ENCODE peak calls at places on chromosomes 13 and 19, in seven cellular contexts. D is mesendoderm, Q is cardiac muscle cell, I is frontal cortex, P is fibroblast of the aortic adventitia, W is uterus, C is AG20443. N is an unnamed sample.

GRCh38 chr13:106337096-106337495 is 198.4 kb downstream of the EFNB2 start:
- DNase-seq in Q (no peak), P (no peak), C (no peak), I (no peak), W (no peak), D (no peak), N (no peak)

GRCh38 chr19:33071887-33072286 is 7.2 kb upstream of the RHPN2 start:
- DNase-seq in D (no peak), P (no peak), W (no peak), Q (no peak), C (no peak), I (no peak), N (no peak)

GRCh38 chr13:22506286-22506685 is 674.5 kb upstream of the SGCG start:
- DNase-seq in W (no peak), D (no peak), P (no peak), I (no peak), Q (peak), C (no peak), N (no peak)

GRCh38 chr19:10004617-10005016 is 5.7 kb downstream of the COL5A3 start:
- DNase-seq in I (no peak), C (peak), P (no peak), W (no peak), D (no peak), Q (no peak), N (no peak)

GRCh38 chr13:114107686-114108081 is 24.7 kb downstream of the RASA3 start:
- DNase-seq in Q (no peak), I (no peak), W (peak), P (peak), C (peak), D (no peak), N (peak)

GRCh38 chr13:106534844-106535551 is 464 bp downstream of the EFNB2 start:
- DNase-seq in Q (peak), I (peak), C (peak), W (peak), D (peak), P (peak), N (no peak)

GRCh38 chr13:93480553-93481106 is 254.0 kb downstream of the GPC6 start:
- DNase-seq in W (no peak), P (no peak), Q (no peak), C (no peak), D (no peak), I (no peak), N (no peak)

GRCh38 chr13:100694722-100695644 is 20.4 kb upstream of the TMTC4 start:
- DNase-seq in P (peak), I (peak), C (peak), W (no peak), D (peak), Q (peak), N (peak)

GRCh38 chr13:40506592-40507446 is 159.6 kb downstream of the FOXO1 start:
- DNase-seq in W (no peak), I (no peak), Q (no peak), C (no peak), D (no peak), P (no peak), N (no peak)

GRCh38 chr13:47457631-47458030 is 543.4 kb downstream of the SUCLA2 start:
- DNase-seq in W (no peak), Q (no peak), I (no peak), C (peak), D (no peak), P (peak), N (no peak)

GRCh38 chr19:19627716-19628498 is at the start of gene LPAR2:
- DNase-seq in Q (peak), C (peak), W (no peak), P (no peak), D (peak), I (peak), N (peak)

GRCh38 chr19:3407556-3408516 is 41.5 kb downstream of the NFIC start:
- DNase-seq in P (peak), D (no peak), Q (no peak), C (peak), W (peak), I (no peak), N (no peak)

GRCh38 chr19:51552996-51553725 is 17.9 kb upstream of the ZNF175 start:
- DNase-seq in P (peak), C (peak), D (peak), I (peak), W (peak), Q (peak), N (peak)

GRCh38 chr19:41707871-41708371 is 505 bp upstream of the CEACAM5 start:
- DNase-seq in C (no peak), Q (no peak), W (no peak), P (no peak), D (no peak), I (no peak), N (no peak)

GRCh38 chr19:19514215-19514633 is 1.1 kb downstream of the TSSK6 start:
- DNase-seq in C (peak), W (peak), D (no peak), P (peak), I (no peak), Q (no peak), N (no peak)